ENCODE peak calls at places on chromosomes 16 and 17, in ten cellular contexts. D is Caki2; O is left cardiac atrium; T is stimulated activated CD8-positive, alpha-beta memory T cell treated with anti-CD3 and anti-CD28 coated beads, Interleukin-15, amount 100 ng/mL, for 48 hours; B is ureter; P is progenitor cell of endocrine pancreas; K is breast epithelium; J is activated T-helper 1 cell treated with Interleukin-2 at 50 U/mL for 16 hours; H is GM12891; M is GM13977. I is an unnamed sample.

GRCh38 chr16:1407749-1408148 is 6.8 kb downstream of the UNKL start:
- DNase-seq in D (no peak), O (no peak), T (no peak), B (no peak), P (no peak), K (no peak), J (no peak), H (no peak), M (no peak), I (no peak)

GRCh38 chr16:72952404-72953301 is 95.3 kb downstream of the ZFHX3 start:
- DNase-seq in D (no peak), O (no peak), T (no peak), B (no peak), P (no peak), K (no peak), J (no peak), H (no peak), M (no peak), I (no peak)

GRCh38 chr17:7916383-7916677 is 241 bp upstream of the RNF227 start:
- DNase-seq in D (no peak), O (no peak), T (no peak), B (no peak), P (no peak), K (peak; percentile 85), J (no peak), H (no peak), M (no peak), I (no peak)

GRCh38 chr16:4454618-4455017 is 19.8 kb downstream of the NMRAL1 start:
- DNase-seq in D (no peak), O (no peak), T (no peak), B (no peak), P (no peak), K (no peak), J (no peak), H (no peak), M (no peak), I (no peak)

GRCh38 chr16:70576431-70577255 is 53.0 kb downstream of the SF3B3 start:
- DNase-seq in D (peak; percentile 17), O (no peak), T (no peak), B (no peak), P (no peak), K (no peak), J (no peak), H (no peak), M (peak; percentile 71), I (no peak)

GRCh38 chr17:6755731-6756184 is at the start of gene XAF1:
- DNase-seq in D (no peak), O (peak; percentile 49), T (no peak), B (peak; percentile 58), P (no peak), K (no peak), J (peak; percentile 31), H (no peak), M (no peak), I (peak; percentile 76)

GRCh38 chr17:4314179-4314578 is 50.4 kb upstream of the ANKFY1 start:
- DNase-seq in D (no peak), O (no peak), T (no peak), B (no peak), P (no peak), K (no peak), J (no peak), H (no peak), M (no peak), I (no peak)

GRCh38 chr17:41522301-41523224 is 3.9 kb upstream of the KRT15 start:
- DNase-seq in D (peak; percentile 57), O (no peak), T (no peak), B (no peak), P (no peak), K (peak; percentile 86), J (no peak), H (no peak), M (no peak), I (no peak)

GRCh38 chr16:89193021-89193575 is 7.2 kb downstream of the SLC22A31 start:
- DNase-seq in D (peak; percentile 57), O (peak; percentile 80), T (peak; percentile 46), B (no peak), P (peak; percentile 10), K (no peak), J (no peak), H (no peak), M (peak; percentile 87), I (peak; percentile 92)

GRCh38 chr17:82228842-82229685 is at the start of gene SLC16A3:
- DNase-seq in D (peak; percentile 59), O (peak; percentile 76), T (peak; percentile 57), B (peak; percentile 80), P (no peak), K (no peak), J (peak; percentile 52), H (peak; percentile 93), M (peak; percentile 98), I (peak; percentile 77)

GRCh38 chr16:25941800-25942558 is 250.2 kb downstream of the HS3ST4 start:
- DNase-seq in D (no peak), O (no peak), T (no peak), B (no peak), P (no peak), K (no peak), J (no peak), H (no peak), M (no peak), I (no peak)

GRCh38 chr17:4433515-4434031 is at the start of gene SPNS3:
- DNase-seq in D (no peak), O (no peak), T (peak; percentile 37), B (no peak), P (no peak), K (no peak), J (no peak), H (no peak), M (no peak), I (no peak)

GRCh38 chr17:78151514-78152008 is 5.4 kb downstream of the C17orf99 start:
- DNase-seq in D (peak; percentile 75), O (no peak), T (no peak), B (no peak), P (no peak), K (no peak), J (no peak), H (no peak), M (no peak), I (no peak)

GRCh38 chr17:83180264-83180995 is 101.0 kb downstream of the METRNL start:
- DNase-seq in D (no peak), O (no peak), T (no peak), B (peak; percentile 41), P (no peak), K (peak; percentile 11), J (no peak), H (no peak), M (no peak), I (no peak)

GRCh38 chr17:63647065-63647725 is 25.0 kb downstream of the MAP3K3 start:
- DNase-seq in D (no peak), O (no peak), T (no peak), B (no peak), P (no peak), K (peak; percentile 49), J (no peak), H (no peak), M (no peak), I (no peak)

GRCh38 chr17:3534881-3535252 is 22.7 kb downstream of the TRPV3 start:
- DNase-seq in D (no peak), O (no peak), T (no peak), B (no peak), P (no peak), K (no peak), J (no peak), H (no peak), M (peak; percentile 59), I (no peak)

GRCh38 chr16:10613771-10614485 is 33.5 kb upstream of the EMP2 start:
- DNase-seq in D (no peak), O (no peak), T (no peak), B (no peak), P (no peak), K (no peak), J (no peak), H (no peak), M (no peak), I (no peak)

GRCh38 chr16:46688101-46688656 is 799 bp downstream of the VPS35 start:
- DNase-seq in D (no peak), O (peak; percentile 33), T (no peak), B (peak; percentile 66), P (no peak), K (no peak), J (no peak), H (no peak), M (no peak), I (peak; percentile 78)

GRCh38 chr16:57123216-57123968 is 31.0 kb downstream of the CPNE2 start:
- DNase-seq in D (no peak), O (no peak), T (no peak), B (no peak), P (no peak), K (no peak), J (no peak), H (no peak), M (no peak), I (no peak)

GRCh38 chr16:87874639-87875472 is 5.5 kb upstream of the SLC7A5 start:
- DNase-seq in D (no peak), O (no peak), T (peak; percentile 72), B (no peak), P (no peak), K (no peak), J (no peak), H (no peak), M (peak; percentile 53), I (no peak)

GRCh38 chr17:18225562-18226283 is at the start of gene LLGL1:
- DNase-seq in D (no peak), O (no peak), T (no peak), B (no peak), P (peak; percentile 37), K (no peak), J (no peak), H (no peak), M (no peak), I (no peak)

GRCh38 chr17:28718317-28718672 is 627 bp upstream of the RAB34 start:
- DNase-seq in D (no peak), O (no peak), T (no peak), B (no peak), P (peak; percentile 27), K (no peak), J (no peak), H (no peak), M (no peak), I (no peak)

GRCh38 chr17:31510273-31511175 is 119.0 kb downstream of the RAB11FIP4 start:
- DNase-seq in D (no peak), O (peak; percentile 48), T (no peak), B (no peak), P (no peak), K (no peak), J (no peak), H (no peak), M (no peak), I (no peak)

GRCh38 chr16:87855852-87856715 is 13.2 kb downstream of the SLC7A5 start:
- DNase-seq in D (no peak), O (peak; percentile 59), T (no peak), B (peak; percentile 76), P (no peak), K (peak; percentile 61), J (no peak), H (no peak), M (peak; percentile 38), I (peak; percentile 84)

GRCh38 chr17:78675836-78676235 is 98.6 kb upstream of the DNAH17 start:
- DNase-seq in D (no peak), O (no peak), T (no peak), B (no peak), P (no peak), K (no peak), J (no peak), H (no peak), M (no peak), I (peak; percentile 6)

GRCh38 chr16:84367750-84368320 is 503 bp upstream of the ATP2C2 start:
- DNase-seq in D (no peak), O (no peak), T (no peak), B (no peak), P (no peak), K (no peak), J (no peak), H (no peak), M (no peak), I (peak; percentile 53)